ENCODE peak calls at places on chromosomes 12 and 14, in eight cellular contexts. S, X, O, H, Y, V, E and N are unnamed samples.

GRCh38 chr12:6672143-6672542 is 9.2 kb upstream of the ING4 start:
- DNase-seq in Y (no peak), S (no peak), O (no peak), V (no peak), H (no peak), E (no peak), X (no peak), N (no peak)

GRCh38 chr12:113131556-113131955 is 4.0 kb downstream of the RASAL1 start:
- DNase-seq in X (no peak), V (peak; percentile 8), E (no peak), H (no peak), O (no peak), Y (no peak), S (no peak), N (no peak)

GRCh38 chr12:132309162-132310086 is 20.0 kb downstream of the GALNT9 start:
- DNase-seq in E (no peak), V (peak; percentile 26), O (no peak), Y (no peak), X (no peak), S (no peak), H (no peak), N (peak; percentile 9)

GRCh38 chr12:29343022-29343799 is 37.8 kb downstream of the ERGIC2 start:
- DNase-seq in O (no peak), V (no peak), H (no peak), S (no peak), X (no peak), E (no peak), Y (no peak), N (no peak)

GRCh38 chr12:3421599-3421998 is 69.4 kb upstream of the PRMT8 start:
- DNase-seq in V (no peak), Y (no peak), E (no peak), H (no peak), O (no peak), X (no peak), S (no peak), N (no peak)

GRCh38 chr12:93762059-93762719 is 85.0 kb downstream of the CRADD start:
- DNase-seq in E (no peak), V (no peak), O (no peak), X (no peak), H (no peak), S (no peak), Y (no peak), N (no peak)

GRCh38 chr12:57452181-57452936 is 2.7 kb upstream of the INHBE start:
- DNase-seq in V (no peak), X (no peak), Y (no peak), O (no peak), E (no peak), S (no peak), H (no peak), N (no peak)

GRCh38 chr14:25041484-25041883 is 8.5 kb downstream of the STXBP6 start:
- DNase-seq in O (no peak), X (no peak), H (no peak), V (no peak), E (no peak), Y (no peak), S (no peak), N (no peak)

GRCh38 chr14:32354716-32355115 is 25.6 kb downstream of the AKAP6 start:
- DNase-seq in O (no peak), E (no peak), S (no peak), Y (peak; percentile 34), H (no peak), X (no peak), V (no peak), N (no peak)

GRCh38 chr12:107152331-107152730 is 59.0 kb upstream of the CRY1 start:
- DNase-seq in S (no peak), V (no peak), E (no peak), O (no peak), X (no peak), Y (no peak), H (no peak), N (no peak)

GRCh38 chr14:45990252-45990651 is 661.3 kb downstream of the RPL10L start:
- DNase-seq in H (no peak), E (no peak), Y (no peak), V (no peak), X (no peak), S (no peak), O (no peak), N (no peak)

GRCh38 chr12:124347805-124348658 is 53.1 kb downstream of the RFLNA start:
- DNase-seq in X (no peak), O (no peak), H (no peak), E (no peak), V (no peak), Y (peak; percentile 27), S (no peak), N (peak; percentile 9)

GRCh38 chr12:754871-755562 is 2.6 kb downstream of the WNK1 start:
- DNase-seq in O (no peak), Y (peak; percentile 70), H (no peak), S (no peak), E (no peak), V (no peak), X (peak; percentile 71), N (no peak)

GRCh38 chr12:54017027-54017788 is 8.4 kb downstream of the HOXC8 start:
- DNase-seq in V (no peak), X (no peak), E (no peak), S (no peak), O (no peak), Y (no peak), H (no peak), N (no peak)

GRCh38 chr12:54016478-54016964 is 7.7 kb downstream of the HOXC8 start:
- DNase-seq in S (no peak), V (no peak), E (no peak), Y (no peak), O (no peak), H (no peak), X (no peak), N (no peak)

GRCh38 chr12:54014315-54015209 is 5.8 kb downstream of the HOXC8 start:
- DNase-seq in X (no peak), H (no peak), V (no peak), O (no peak), E (no peak), S (no peak), Y (no peak), N (no peak)

GRCh38 chr12:54015210-54015931 is 6.6 kb downstream of the HOXC8 start:
- DNase-seq in H (no peak), V (no peak), S (no peak), X (no peak), O (no peak), Y (no peak), E (no peak), N (no peak)

DNA sequence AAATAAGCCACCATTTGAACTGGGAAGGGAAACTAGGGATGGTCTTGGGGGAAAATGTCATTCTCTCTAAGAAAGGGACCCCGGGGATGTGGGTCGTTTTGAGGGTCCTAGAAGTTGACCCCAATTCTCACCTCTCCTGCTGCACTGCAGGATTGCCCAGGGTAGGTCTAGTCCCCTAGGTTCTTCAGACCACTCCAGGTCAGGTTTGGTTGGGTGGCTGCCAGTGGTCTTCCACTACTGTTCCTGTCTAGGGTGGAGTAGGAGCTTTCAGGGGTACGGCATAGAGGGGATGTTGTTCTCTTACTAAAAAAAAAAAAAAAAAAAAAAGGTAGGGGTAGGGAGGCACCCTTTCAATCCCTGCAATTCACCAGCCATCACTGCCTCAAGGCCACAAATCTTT is 7.3 kb downstream of the HOXC8 start:
- DNase-seq in Y (no peak), X (no peak), V (no peak), O (no peak), H (no peak), S (no peak), E (no peak), N (no peak)
- H3K4me1 ChIP-seq in Y (peaks cover 11% of the 10 kb centered on the region), X (peaks cover 32% of the 10 kb centered on the region), V (peaks cover 25% of the 10 kb centered on the region), O (peaks cover 21% of the 10 kb centered on the region), H (no peaks in the 10 kb centered on the region), S (peaks cover 5% of the 10 kb centered on the region), E (peaks cover 13% of the 10 kb centered on the region), N (peaks cover 16% of the 10 kb centered on the region)

GRCh38 chr12:13146539-13146938 is 43.1 kb upstream of the GSG1 start:
- DNase-seq in S (no peak), V (no peak), Y (no peak), E (no peak), O (no peak), H (no peak), X (no peak), N (no peak)
- H3K4me3 ChIP-seq in S (no peak overlapping the region), V (no peak overlapping the region), Y (no peak overlapping the region), E (no peak overlapping the region), O (no peak overlapping the region), H (no peak overlapping the region), X (no peak overlapping the region), N (no peak overlapping the region)

GRCh38 chr14:52060080-52060479 is 8.8 kb downstream of the NID2 start:
- DNase-seq in E (no peak), O (no peak), Y (no peak), H (no peak), S (no peak), V (no peak), X (no peak), N (no peak)

GRCh38 chr14:52061890-52062289 is 7.0 kb downstream of the NID2 start:
- DNase-seq in Y (no peak), O (no peak), X (no peak), S (no peak), H (no peak), V (no peak), E (no peak), N (no peak)

GRCh38 chr14:52063107-52063506 is 5.8 kb downstream of the NID2 start:
- DNase-seq in Y (no peak), V (no peak), S (no peak), X (no peak), H (no peak), O (no peak), E (no peak), N (no peak)

GRCh38 chr14:52059614-52060013 is 9.2 kb downstream of the NID2 start:
- DNase-seq in X (no peak), E (no peak), V (no peak), H (no peak), O (no peak), Y (no peak), S (no peak), N (no peak)

DNA sequence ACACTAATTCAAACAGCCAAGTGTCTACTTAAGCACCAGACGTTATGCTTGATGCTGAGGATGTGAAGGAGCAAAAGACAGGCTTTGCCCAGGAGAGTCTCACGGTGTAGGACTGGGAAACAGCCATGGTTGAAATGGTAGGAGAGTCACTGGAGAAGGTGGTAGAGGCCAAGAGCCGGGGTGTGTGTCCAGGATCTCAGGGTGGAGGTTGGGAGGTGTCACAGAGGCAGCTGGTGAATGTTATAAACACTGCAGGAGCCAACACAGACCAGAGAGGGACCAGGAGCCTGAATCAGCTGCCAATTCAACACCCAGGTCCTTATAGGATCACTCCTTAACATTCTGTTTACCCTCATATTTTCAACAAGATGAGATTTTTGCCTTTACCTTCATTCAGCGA is 7.5 kb downstream of the NID2 start:
- DNase-seq in H (no peak), V (no peak), S (no peak), E (no peak), Y (no peak), X (no peak), O (no peak), N (no peak)
- H3K27ac ChIP-seq in H (peak overlapping the region; percentile 60), V (no peak overlapping the region), S (no peak overlapping the region), E (no peak overlapping the region), Y (no peak overlapping the region), X (no peak overlapping the region), O (no peak overlapping the region), N (no peak overlapping the region)

DNA sequence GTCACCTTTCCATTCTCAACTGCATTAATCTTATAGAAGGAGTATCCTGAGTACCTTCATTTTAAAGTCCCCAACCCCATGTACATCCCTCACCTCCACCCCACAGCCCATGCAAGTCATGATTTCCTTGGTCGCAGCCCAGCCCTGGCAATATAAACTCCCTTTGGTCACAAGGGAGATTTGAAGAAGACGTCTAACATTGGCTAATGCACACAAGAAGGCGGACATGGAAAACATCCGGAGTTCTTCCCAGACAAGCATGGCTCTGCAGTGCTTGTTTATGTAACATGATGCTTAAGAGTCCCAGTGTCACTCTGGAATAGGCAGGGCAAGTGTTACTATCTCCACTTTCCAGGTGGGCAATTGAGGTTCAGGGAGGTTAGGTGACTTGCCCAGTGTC is 277.6 kb downstream of the DPF3 start:
- DNase-seq in X (no peak), Y (no peak), E (no peak), H (no peak), V (no peak), S (no peak), O (no peak), N (no peak)
- H3K4me1 ChIP-seq in X (no peaks in the 10 kb centered on the region), Y (no peaks in the 10 kb centered on the region), E (no peaks in the 10 kb centered on the region), H (peaks cover 12% of the 10 kb centered on the region), V (no peaks in the 10 kb centered on the region), S (no peaks in the 10 kb centered on the region), O (no peaks in the 10 kb centered on the region), N (no peaks in the 10 kb centered on the region)